ENCODE peak calls at places on chromosomes 6 and 20, in five cellular contexts. H is K562, Q is HepG2, O is GM12878, C is A549. N is an unnamed sample.

GRCh38 chr20:49043000-49043399 is 3.1 kb upstream of the CSE1L start:
- DNase-seq in Q (no peak), H (no peak), C (no peak), O (no peak), N (no peak)

GRCh38 chr6:136137008-136137689 is 113.0 kb downstream of the MTFR2 start:
- DNase-seq in Q (peak), O (no peak), C (no peak), H (no peak), N (no peak)

GRCh38 chr6:159984268-159984786 is 15.4 kb downstream of the IGF2R start:
- DNase-seq in O (no peak), H (peak), Q (no peak), C (no peak), N (no peak)

GRCh38 chr20:37194616-37195015 is 15.3 kb upstream of the MROH8 start:
- DNase-seq in O (no peak), H (no peak), Q (no peak), C (no peak), N (no peak)

GRCh38 chr6:95176322-95176721 is 401.0 kb upstream of the MANEA start:
- DNase-seq in Q (no peak), C (no peak), H (no peak), O (no peak), N (no peak)

GRCh38 chr6:42532038-42532669 is 31.7 kb upstream of the UBR2 start:
- DNase-seq in C (peak), H (peak), Q (peak), O (no peak), N (no peak)

GRCh38 chr20:7195704-7196103 is 428.2 kb downstream of the BMP2 start:
- DNase-seq in H (no peak), O (no peak), C (no peak), Q (no peak), N (no peak)

GRCh38 chr6:95593025-95593424 is 15.7 kb downstream of the MANEA start:
- DNase-seq in C (no peak), H (no peak), O (no peak), Q (peak), N (no peak)

GRCh38 chr6:118350881-118351430 is 197.1 kb upstream of the PLN start:
- DNase-seq in Q (no peak), H (no peak), O (no peak), C (no peak), N (no peak)

GRCh38 chr6:44116643-44117382 is 10.4 kb downstream of the MRPL14 start:
- DNase-seq in Q (no peak), C (no peak), H (peak), O (no peak), N (no peak)

GRCh38 chr6:37014667-37015066 is 9.2 kb downstream of the FGD2 start:
- DNase-seq in H (no peak), Q (no peak), O (no peak), C (no peak), N (no peak)

GRCh38 chr6:27250955-27251671 is 3.6 kb downstream of the PRSS16 start:
- DNase-seq in Q (no peak), C (peak), H (peak), O (peak), N (peak)

GRCh38 chr6:123118811-123119210 is 122.8 kb downstream of the CLVS2 start:
- DNase-seq in H (no peak), C (no peak), Q (no peak), O (no peak), N (no peak)

GRCh38 chr20:13784271-13784892 is 337 bp downstream of the ESF1 start:
- DNase-seq in O (no peak), Q (no peak), C (peak), H (no peak), N (peak)

GRCh38 chr6:111482236-111482958 is 621 bp downstream of the REV3L start:
- DNase-seq in Q (no peak), O (no peak), C (no peak), H (peak), N (peak)
- TF ChIP-seq ESRRA in Q (no peak), O (peak), C (no peak), H (no peak), N (no peak)

DNA sequence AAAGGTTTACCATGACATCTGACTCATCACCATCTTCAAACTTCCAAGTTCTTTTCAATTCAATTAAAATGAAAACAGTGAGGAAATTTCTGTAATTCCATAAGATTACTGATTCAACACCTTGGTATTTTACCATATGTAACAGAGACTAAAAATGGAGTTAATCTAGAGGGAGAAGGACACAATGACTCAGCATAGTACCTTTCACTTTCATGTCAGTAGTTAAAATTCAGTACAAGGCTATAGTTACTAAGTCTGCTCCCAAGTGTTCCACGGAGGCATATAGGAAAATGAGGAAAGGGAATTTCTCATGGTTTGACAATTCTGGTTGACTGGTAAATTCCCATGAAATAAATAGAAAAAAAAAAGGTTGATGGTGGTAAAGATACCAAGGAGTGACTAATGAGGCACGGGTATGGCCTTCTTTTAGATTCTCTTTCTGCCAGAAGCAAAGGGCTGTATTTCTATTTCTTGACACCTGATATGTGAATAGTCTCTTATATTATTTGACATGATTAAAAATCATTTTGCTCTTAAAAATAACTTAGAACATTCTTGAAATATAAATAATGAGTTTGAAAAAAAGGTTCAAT is 526.7 kb upstream of the ADGRB3 start:
- DNase-seq in Q (no peak), C (no peak), H (peak), O (no peak), N (no peak)
- TF ChIP-seq ESRRA in Q (no peak), C (no peak), H (no peak), O (no peak), N (no peak)

GRCh38 chr20:10982692-10983091 is 308.9 kb upstream of the JAG1 start:
- DNase-seq in H (no peak), O (no peak), Q (peak), C (peak), N (no peak)
- TF ChIP-seq ESRRA in H (no peak), O (no peak), Q (no peak), C (no peak), N (no peak)

GRCh38 chr6:156618600-156619205 is 158.5 kb upstream of the ARID1B start:
- DNase-seq in Q (no peak), C (no peak), H (peak), O (no peak), N (peak)
- TF ChIP-seq ESRRA in Q (no peak), C (no peak), H (no peak), O (no peak), N (no peak)

DNA sequence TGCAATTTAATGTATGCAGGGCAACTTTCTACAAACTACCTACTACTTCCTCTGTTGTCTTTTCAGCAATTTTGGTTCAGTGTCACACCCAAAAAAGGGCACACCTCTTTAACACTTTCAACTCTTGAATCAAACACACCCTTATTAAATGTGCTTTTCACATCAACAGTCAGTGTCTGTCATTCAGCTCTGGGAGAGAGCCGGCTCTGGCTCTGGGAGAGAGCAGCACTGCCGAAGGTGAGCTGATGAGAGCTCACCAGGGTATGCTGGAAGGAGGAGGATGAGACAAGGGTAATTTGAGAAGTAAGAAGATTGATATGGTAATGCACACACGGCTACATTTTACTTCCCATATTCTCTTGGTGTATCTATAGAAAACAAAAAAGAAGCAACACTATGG is 134.3 kb downstream of the RTN4IP1 start:
- DNase-seq in O (no peak), C (no peak), H (no peak), Q (no peak), N (no peak)
- TF ChIP-seq ESRRA in O (no peak), C (no peak), H (no peak), Q (no peak), N (no peak)

GRCh38 chr20:56160956-56161355 is 87.6 kb upstream of the MC3R start:
- DNase-seq in C (no peak), O (no peak), Q (no peak), H (no peak), N (no peak)

GRCh38 chr20:56166781-56167465 is 81.6 kb upstream of the MC3R start:
- DNase-seq in O (no peak), H (no peak), C (no peak), Q (no peak), N (no peak)

GRCh38 chr20:56158489-56158888 is 90.0 kb upstream of the MC3R start:
- DNase-seq in Q (no peak), O (no peak), C (no peak), H (no peak), N (no peak)

GRCh38 chr20:56163806-56164205 is 84.7 kb upstream of the MC3R start:
- DNase-seq in C (no peak), Q (no peak), H (no peak), O (no peak), N (no peak)
- TF ChIP-seq ESRRA in C (no peak), Q (no peak), H (no peak), O (no peak), N (no peak)